ENCODE peak calls at places on chromosomes 1 and 21, in six cellular contexts. A is EL; T is CD4-positive, alpha-beta T cell; J is dorsolateral prefrontal cortex; G is HAP-1; P is amygdala. S is an unnamed sample.

GRCh38 chr1:180863158-180863775 is 49.4 kb upstream of the KIAA1614 start:
- DNase-seq in A (peak), T (no peak), J (no peak), G (peak), P (no peak), S (no peak)

GRCh38 chr1:213988639-213989070 is 882 bp downstream of the PROX1 start:
- DNase-seq in A (peak), T (no peak), J (no peak), G (no peak), P (no peak), S (no peak)

GRCh38 chr1:8671313-8671917 is 146.0 kb downstream of the RERE start:
- DNase-seq in A (peak), T (no peak), J (no peak), G (peak), P (no peak), S (no peak)

GRCh38 chr21:31213787-31214186 is 130.3 kb downstream of the TIAM1 start:
- DNase-seq in A (peak), T (no peak), J (no peak), G (no peak), P (no peak), S (no peak)

GRCh38 chr1:228697209-228698016 is 37.9 kb upstream of the RHOU start:
- DNase-seq in A (peak), T (no peak), J (peak), G (peak), P (peak), S (peak)

GRCh38 chr1:148317288-148317985 is 165.4 kb upstream of the NBPF11 start:
- DNase-seq in A (no peak), T (no peak), J (no peak), G (no peak), P (no peak), S (no peak)

GRCh38 chr1:179194068-179194537 is 35.4 kb downstream of the ABL2 start:
- DNase-seq in A (no peak), T (no peak), J (no peak), G (no peak), P (no peak), S (no peak)

GRCh38 chr1:63112155-63112914 is 210.0 kb upstream of the FOXD3 start:
- DNase-seq in A (peak), T (no peak), J (no peak), G (no peak), P (no peak), S (no peak)

GRCh38 chr21:28257276-28257675 is 735.4 kb downstream of the LTN1 start:
- DNase-seq in A (no peak), T (no peak), J (no peak), G (no peak), P (no peak), S (no peak)

GRCh38 chr21:25512095-25513086 is 94.9 kb downstream of the MRPL39 start:
- DNase-seq in A (no peak), T (no peak), J (no peak), G (peak), P (no peak), S (no peak)

GRCh38 chr1:25559031-25559430 is 15.6 kb downstream of the LDLRAP1 start:
- DNase-seq in A (no peak), T (no peak), J (no peak), G (no peak), P (no peak), S (no peak)

GRCh38 chr1:175600721-175601440 is 142.5 kb downstream of the TNR start:
- DNase-seq in A (no peak), T (no peak), J (no peak), G (no peak), P (no peak), S (no peak)